ENCODE peak calls at places on chromosome 18, in seven cellular contexts. X is CD8-positive, alpha-beta T cell; W is left lung; E is fibroblast of lung; S is fibroblast of pulmonary artery; A is NB4; O is dorsolateral prefrontal cortex. J is an unnamed sample.
A peak's percentile ranks its signal among the peaks of the same experiment; 100 is the strongest.

GRCh38 chr18:136433-136832 is 21.9 kb upstream of the USP14 start:
- DNase-seq in A (no peak), E (no peak), X (peak; percentile 58), S (no peak), O (no peak), W (no peak), J (peak; percentile 70)

GRCh38 chr18:22831441-22831904 is 101.7 kb upstream of the RBBP8 start:
- DNase-seq in O (no peak), A (peak; percentile 97), S (peak; percentile 90), X (no peak), W (no peak), E (peak; percentile 76), J (no peak)

GRCh38 chr18:2855560-2856350 is 8.9 kb downstream of the EMILIN2 start:
- DNase-seq in S (no peak), O (no peak), E (no peak), W (no peak), A (peak; percentile 53), X (no peak), J (no peak)

GRCh38 chr18:74521068-74521725 is 13.1 kb upstream of the CNDP1 start:
- DNase-seq in X (no peak), E (no peak), S (no peak), A (no peak), W (no peak), O (no peak), J (no peak)

GRCh38 chr18:841647-842370 is 29.8 kb upstream of the YES1 start:
- DNase-seq in E (no peak), O (no peak), W (no peak), A (no peak), X (no peak), S (no peak), J (no peak)

GRCh38 chr18:36149514-36150289 is 20.0 kb downstream of the ELP2 start:
- DNase-seq in A (no peak), X (no peak), S (no peak), O (no peak), E (no peak), W (no peak), J (no peak)

GRCh38 chr18:62288669-62289016 is 36.5 kb upstream of the TNFRSF11A start:
- DNase-seq in E (no peak), O (no peak), W (no peak), X (no peak), S (no peak), A (peak; percentile 57), J (no peak)

GRCh38 chr18:35047697-35048292 is 6.6 kb downstream of the MAPRE2 start:
- DNase-seq in E (no peak), A (no peak), O (no peak), S (no peak), X (no peak), W (no peak), J (no peak)

GRCh38 chr18:68549257-68549871 is 165.5 kb downstream of the TMX3 start:
- DNase-seq in W (no peak), E (peak; percentile 86), O (no peak), X (no peak), S (peak; percentile 40), A (no peak), J (no peak)

GRCh38 chr18:23662309-23663263 is at the start of gene ANKRD29:
- DNase-seq in W (peak; percentile 37), X (peak; percentile 74), S (peak; percentile 17), E (peak; percentile 17), A (peak; percentile 72), O (no peak), J (peak; percentile 28)

GRCh38 chr18:74524097-74524496 is 10.2 kb upstream of the CNDP1 start:
- DNase-seq in A (no peak), O (no peak), W (no peak), S (no peak), E (peak; percentile 54), X (no peak), J (no peak)

GRCh38 chr18:46261799-46262198 is 157.6 kb downstream of the HAUS1 start:
- DNase-seq in S (no peak), A (no peak), W (no peak), X (no peak), O (no peak), E (no peak), J (no peak)

GRCh38 chr18:78969574-78970315 is 9.9 kb upstream of the SALL3 start:
- DNase-seq in E (no peak), O (no peak), S (no peak), X (peak; percentile 38), A (no peak), W (no peak), J (no peak)

GRCh38 chr18:26453370-26454030 is 94.9 kb downstream of the KCTD1 start:
- DNase-seq in S (no peak), O (no peak), A (no peak), X (no peak), E (no peak), W (no peak), J (no peak)

GRCh38 chr18:35239314-35239713 is 1.5 kb upstream of the ZNF397 start:
- DNase-seq in A (no peak), O (no peak), X (no peak), E (no peak), W (no peak), S (no peak), J (no peak)

GRCh38 chr18:80157708-80158343 is 48.8 kb downstream of the ADNP2 start:
- DNase-seq in A (peak; percentile 72), E (peak; percentile 77), S (peak; percentile 85), X (peak; percentile 82), W (peak; percentile 68), O (peak; percentile 70), J (peak; percentile 66)

GRCh38 chr18:57943723-57944122 is 100.3 kb upstream of the NEDD4L start:
- DNase-seq in O (no peak), S (peak; percentile 19), W (no peak), X (no peak), E (peak; percentile 61), A (no peak), J (no peak)

GRCh38 chr18:24982831-24983230 is 369.1 kb downstream of the ZNF521 start:
- DNase-seq in E (no peak), A (no peak), W (no peak), O (no peak), S (no peak), X (no peak), J (no peak)

GRCh38 chr18:25560369-25560768 is 208.4 kb upstream of the ZNF521 start:
- DNase-seq in W (no peak), S (no peak), X (no peak), A (no peak), O (no peak), E (peak; percentile 35), J (no peak)

GRCh38 chr18:24060644-24061043 is 46.1 kb downstream of the TTC39C start:
- DNase-seq in O (no peak), E (peak; percentile 80), S (peak; percentile 29), W (no peak), X (no peak), A (peak; percentile 16), J (no peak)

GRCh38 chr18:1983746-1984515 is 587.4 kb downstream of the METTL4 start:
- DNase-seq in X (no peak), A (no peak), W (no peak), O (no peak), S (no peak), E (no peak), J (no peak)

GRCh38 chr18:59008302-59008974 is 131.2 kb upstream of the SEC11C start:
- DNase-seq in O (no peak), A (no peak), X (no peak), W (no peak), S (peak; percentile 86), E (peak; percentile 37), J (no peak)

GRCh38 chr18:65056575-65056974 is 694.2 kb upstream of the CDH7 start:
- DNase-seq in S (no peak), E (no peak), O (no peak), W (no peak), X (no peak), A (no peak), J (no peak)

GRCh38 chr18:65057439-65058083 is 693.3 kb upstream of the CDH7 start:
- DNase-seq in S (no peak), E (no peak), X (no peak), A (no peak), W (no peak), O (no peak), J (no peak)
- H3K4me3 ChIP-seq in S (no peak overlapping the region), E (no peak overlapping the region), X (no peak overlapping the region), A (no peak overlapping the region), W (no peak overlapping the region), O (no peak overlapping the region), J (peak overlapping the region; percentile 16)

GRCh38 chr18:11981383-11981632 is at the start of gene IMPA2:
- DNase-seq in X (no peak), E (no peak), A (no peak), S (no peak), O (no peak), W (no peak), J (no peak)
- H3K4me3 ChIP-seq in X (peak within 1 kb of the TSS; percentile 68), E (peak within 1 kb of the TSS; percentile 54), A (peak within 1 kb of the TSS; percentile 80), S (peak within 1 kb of the TSS; percentile 60), O (peak within 1 kb of the TSS; percentile 85), W (peak within 1 kb of the TSS; percentile 81), J (peak within 1 kb of the TSS; percentile 60)

DNA sequence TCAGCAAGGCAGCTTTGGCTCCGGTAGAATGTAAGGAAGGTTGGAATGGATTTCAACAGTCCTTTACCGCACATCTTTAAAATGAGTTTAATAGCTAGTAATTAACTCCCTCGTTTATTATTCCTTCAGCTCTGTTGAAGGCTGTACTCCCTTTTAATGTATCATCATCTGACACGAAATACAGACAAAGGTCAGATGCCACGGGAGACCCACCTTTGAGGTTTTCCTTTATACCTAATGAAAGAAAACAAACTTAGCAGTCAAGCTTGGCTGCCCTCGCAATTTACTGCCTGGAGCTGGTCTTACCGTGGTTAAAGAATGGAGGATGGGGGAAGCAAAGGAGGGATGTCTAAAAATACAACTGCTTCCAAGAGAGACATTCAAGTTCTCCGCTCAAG is 1.1 kb downstream of the TMEM200C start:
- DNase-seq in E (no peak), A (no peak), S (no peak), W (no peak), O (no peak), X (no peak), J (no peak)
- H3K4me3 ChIP-seq in E (no peak overlapping the region), A (no peak overlapping the region), S (no peak overlapping the region), W (peak overlapping the region; percentile 34), O (peak overlapping the region; percentile 75), X (no peak overlapping the region), J (no peak overlapping the region)

GRCh38 chr18:49527631-49528327 is 34.1 kb upstream of the LIPG start:
- DNase-seq in E (no peak), X (no peak), A (no peak), W (no peak), S (no peak), O (no peak), J (no peak)

GRCh38 chr18:49524349-49524748 is 37.3 kb upstream of the C18orf32 start:
- DNase-seq in E (no peak), A (no peak), O (no peak), W (no peak), S (no peak), X (no peak), J (no peak)

GRCh38 chr18:49524951-49525350 is 36.9 kb upstream of the LIPG start:
- DNase-seq in S (no peak), A (no peak), X (no peak), W (no peak), E (no peak), O (no peak), J (no peak)

GRCh38 chr18:49529596-49529995 is 32.3 kb upstream of the LIPG start:
- DNase-seq in X (no peak), W (no peak), E (no peak), A (no peak), S (no peak), O (no peak), J (no peak)

DNA sequence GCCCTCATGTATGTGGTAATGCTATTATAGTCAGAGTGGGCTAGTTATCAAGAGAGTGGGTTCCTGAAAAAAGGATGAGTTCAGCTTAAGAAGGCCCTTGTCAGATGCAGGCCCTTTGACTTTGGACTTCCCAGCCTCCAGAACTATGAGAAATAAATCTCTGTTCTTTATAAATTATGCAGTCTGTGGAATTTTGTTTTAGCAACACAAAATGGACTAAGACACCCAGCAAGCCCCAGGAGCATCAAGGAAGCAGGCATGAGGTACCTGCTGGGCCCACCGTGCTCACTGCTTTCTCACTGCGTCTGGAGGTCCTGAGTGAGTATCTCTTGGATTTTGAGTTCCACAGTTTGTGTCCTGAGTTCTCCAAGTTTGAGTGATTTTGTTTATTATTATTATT is 35.9 kb upstream of the LIPG start:
- DNase-seq in E (no peak), A (no peak), W (no peak), S (no peak), X (no peak), O (no peak), J (no peak)
- H3K4me3 ChIP-seq in E (no peak overlapping the region), A (no peak overlapping the region), W (no peak overlapping the region), S (no peak overlapping the region), X (no peak overlapping the region), O (no peak overlapping the region), J (no peak overlapping the region)